ENCODE peak calls at places on chromosomes 1 and 21, in ten cellular contexts. J, K, W, D, U, N, Z, I, T and L are unnamed samples.

GRCh38 chr1:156414440-156415064 is 45.5 kb downstream of the RHBG start:
- DNase-seq in J (no peak), K (no peak), W (no peak), D (no peak), U (no peak), N (no peak), Z (no peak), I (no peak), T (no peak), L (no peak)

GRCh38 chr1:38153426-38154088 is 107.0 kb upstream of the POU3F1 start:
- DNase-seq in J (no peak), K (no peak), W (no peak), D (no peak), U (no peak), N (no peak), Z (no peak), I (no peak), T (no peak), L (no peak)

GRCh38 chr1:205678286-205679111 is 1.8 kb downstream of the SLC45A3 start:
- DNase-seq in J (no peak), K (peak), W (no peak), D (no peak), U (peak), N (peak), Z (no peak), I (no peak), T (no peak), L (no peak)

GRCh38 chr1:192826791-192827477 is 18.1 kb downstream of the RGS2 start:
- DNase-seq in J (peak), K (no peak), W (no peak), D (peak), U (no peak), N (peak), Z (no peak), I (no peak), T (no peak), L (no peak)

GRCh38 chr1:158652721-158653334 is 33.7 kb downstream of the SPTA1 start:
- DNase-seq in J (no peak), K (no peak), W (no peak), D (no peak), U (no peak), N (no peak), Z (no peak), I (no peak), T (no peak), L (no peak)

GRCh38 chr1:34668063-34668462 is 86.8 kb upstream of the GJB5 start:
- DNase-seq in J (no peak), K (no peak), W (no peak), D (no peak), U (no peak), N (no peak), Z (no peak), I (no peak), T (no peak), L (no peak)

GRCh38 chr1:116737020-116737854 is 17.0 kb upstream of the CD2 start:
- DNase-seq in J (peak), K (peak), W (no peak), D (peak), U (peak), N (peak), Z (peak), I (peak), T (peak), L (no peak)

GRCh38 chr1:228162286-228163003 is 3.2 kb upstream of the IBA57 start:
- DNase-seq in J (no peak), K (no peak), W (peak), D (no peak), U (no peak), N (no peak), Z (no peak), I (no peak), T (no peak), L (no peak)

GRCh38 chr1:198387587-198387986 is 152.9 kb downstream of the ATP6V1G3 start:
- DNase-seq in J (no peak), K (no peak), W (no peak), D (no peak), U (no peak), N (peak), Z (no peak), I (no peak), T (no peak), L (no peak)

GRCh38 chr1:198893141-198893540 is 254.3 kb downstream of the PTPRC start:
- DNase-seq in J (no peak), K (no peak), W (no peak), D (no peak), U (no peak), N (no peak), Z (no peak), I (no peak), T (no peak), L (no peak)

GRCh38 chr1:30327370-30328099 is 395.9 kb downstream of the MATN1 start:
- DNase-seq in J (no peak), K (no peak), W (no peak), D (no peak), U (no peak), N (no peak), Z (no peak), I (no peak), T (no peak), L (no peak)

GRCh38 chr1:39876136-39876535 is 7.2 kb downstream of the TRIT1 start:
- DNase-seq in J (no peak), K (no peak), W (no peak), D (no peak), U (no peak), N (no peak), Z (no peak), I (no peak), T (no peak), L (no peak)

GRCh38 chr1:206660136-206660535 is 24.6 kb upstream of the MAPKAPK2 start:
- DNase-seq in J (no peak), K (no peak), W (no peak), D (no peak), U (no peak), N (no peak), Z (no peak), I (no peak), T (no peak), L (no peak)

GRCh38 chr1:113928129-113928949 is 785 bp upstream of the HIPK1 start:
- DNase-seq in J (no peak), K (no peak), W (no peak), D (no peak), U (no peak), N (no peak), Z (no peak), I (no peak), T (no peak), L (no peak)

GRCh38 chr1:79042117-79042516 is 35.6 kb upstream of the ADGRL4 start:
- DNase-seq in J (peak), K (no peak), W (no peak), D (peak), U (no peak), N (no peak), Z (no peak), I (peak), T (no peak), L (no peak)

GRCh38 chr1:78843111-78843908 is 163.2 kb downstream of the ADGRL4 start:
- DNase-seq in J (no peak), K (no peak), W (no peak), D (peak), U (no peak), N (peak), Z (no peak), I (no peak), T (no peak), L (no peak)

GRCh38 chr1:2791027-2791760 is 10.3 kb downstream of the TTC34 start:
- DNase-seq in J (no peak), K (no peak), W (no peak), D (no peak), U (no peak), N (no peak), Z (no peak), I (no peak), T (no peak), L (no peak)

GRCh38 chr1:37940299-37940947 is 6.4 kb downstream of the INPP5B start:
- DNase-seq in J (no peak), K (no peak), W (peak), D (no peak), U (peak), N (no peak), Z (no peak), I (no peak), T (peak), L (no peak)

GRCh38 chr1:237386362-237387143 is 344.6 kb downstream of the RYR2 start:
- DNase-seq in J (no peak), K (no peak), W (no peak), D (no peak), U (no peak), N (no peak), Z (no peak), I (no peak), T (no peak), L (no peak)

GRCh38 chr1:17826165-17826488 is 71.0 kb downstream of the ACTL8 start:
- DNase-seq in J (no peak), K (peak), W (peak), D (no peak), U (peak), N (peak), Z (peak), I (no peak), T (no peak), L (peak)

GRCh38 chr1:85330711-85331290 is 54.4 kb upstream of the BCL10 start:
- DNase-seq in J (no peak), K (peak), W (no peak), D (peak), U (no peak), N (peak), Z (no peak), I (peak), T (peak), L (no peak)

GRCh38 chr1:35220976-35221375 is 28.0 kb upstream of the SFPQ start:
- DNase-seq in J (no peak), K (no peak), W (no peak), D (no peak), U (no peak), N (peak), Z (no peak), I (no peak), T (no peak), L (no peak)

GRCh38 chr1:20390589-20391331 is 95.2 kb downstream of the CAMK2N1 start:
- DNase-seq in J (peak), K (no peak), W (no peak), D (no peak), U (no peak), N (no peak), Z (no peak), I (no peak), T (no peak), L (no peak)

GRCh38 chr1:7253988-7254587 is 468.8 kb downstream of the CAMTA1 start:
- DNase-seq in J (no peak), K (no peak), W (no peak), D (no peak), U (peak), N (no peak), Z (no peak), I (no peak), T (no peak), L (no peak)

GRCh38 chr1:103058393-103058792 is 49.9 kb downstream of the COL11A1 start:
- DNase-seq in J (no peak), K (no peak), W (no peak), D (no peak), U (no peak), N (no peak), Z (no peak), I (no peak), T (no peak), L (no peak)

GRCh38 chr1:6003568-6004411 is 11.6 kb upstream of the NPHP4 start:
- DNase-seq in J (no peak), K (no peak), W (peak), D (no peak), U (no peak), N (no peak), Z (peak), I (no peak), T (no peak), L (no peak)

GRCh38 chr1:85274969-85275453 is 1.4 kb downstream of the BCL10 start:
- DNase-seq in J (peak), K (no peak), W (no peak), D (peak), U (peak), N (peak), Z (no peak), I (no peak), T (no peak), L (no peak)

GRCh38 chr1:54750596-54750995 is 13.7 kb downstream of the PARS2 start:
- DNase-seq in J (no peak), K (no peak), W (no peak), D (no peak), U (no peak), N (no peak), Z (no peak), I (no peak), T (no peak), L (no peak)

GRCh38 chr1:150972417-150972940 is 2.2 kb downstream of the CERS2 start:
- DNase-seq in J (no peak), K (no peak), W (no peak), D (no peak), U (no peak), N (no peak), Z (no peak), I (no peak), T (no peak), L (no peak)
- TF ChIP-seq CTCF in J (no peak), K (no peak), W (no peak), D (no peak), U (no peak), N (no peak), Z (no peak), I (no peak), T (no peak), L (no peak)

GRCh38 chr1:16631248-16632043 is 18.1 kb upstream of the NBPF1 start:
- DNase-seq in J (no peak), K (peak), W (peak), D (no peak), U (peak), N (no peak), Z (peak), I (no peak), T (peak), L (peak)

GRCh38 chr1:16621300-16621658 is 7.9 kb upstream of the NBPF1 start:
- DNase-seq in J (no peak), K (no peak), W (no peak), D (no peak), U (no peak), N (no peak), Z (no peak), I (no peak), T (no peak), L (peak)

GRCh38 chr1:16628361-16629111 is 15.2 kb upstream of the NBPF1 start:
- DNase-seq in J (no peak), K (peak), W (peak), D (no peak), U (peak), N (no peak), Z (no peak), I (no peak), T (peak), L (peak)

GRCh38 chr1:16630661-16631247 is 17.4 kb upstream of the NBPF1 start:
- DNase-seq in J (no peak), K (peak), W (peak), D (no peak), U (peak), N (no peak), Z (peak), I (no peak), T (peak), L (no peak)

DNA sequence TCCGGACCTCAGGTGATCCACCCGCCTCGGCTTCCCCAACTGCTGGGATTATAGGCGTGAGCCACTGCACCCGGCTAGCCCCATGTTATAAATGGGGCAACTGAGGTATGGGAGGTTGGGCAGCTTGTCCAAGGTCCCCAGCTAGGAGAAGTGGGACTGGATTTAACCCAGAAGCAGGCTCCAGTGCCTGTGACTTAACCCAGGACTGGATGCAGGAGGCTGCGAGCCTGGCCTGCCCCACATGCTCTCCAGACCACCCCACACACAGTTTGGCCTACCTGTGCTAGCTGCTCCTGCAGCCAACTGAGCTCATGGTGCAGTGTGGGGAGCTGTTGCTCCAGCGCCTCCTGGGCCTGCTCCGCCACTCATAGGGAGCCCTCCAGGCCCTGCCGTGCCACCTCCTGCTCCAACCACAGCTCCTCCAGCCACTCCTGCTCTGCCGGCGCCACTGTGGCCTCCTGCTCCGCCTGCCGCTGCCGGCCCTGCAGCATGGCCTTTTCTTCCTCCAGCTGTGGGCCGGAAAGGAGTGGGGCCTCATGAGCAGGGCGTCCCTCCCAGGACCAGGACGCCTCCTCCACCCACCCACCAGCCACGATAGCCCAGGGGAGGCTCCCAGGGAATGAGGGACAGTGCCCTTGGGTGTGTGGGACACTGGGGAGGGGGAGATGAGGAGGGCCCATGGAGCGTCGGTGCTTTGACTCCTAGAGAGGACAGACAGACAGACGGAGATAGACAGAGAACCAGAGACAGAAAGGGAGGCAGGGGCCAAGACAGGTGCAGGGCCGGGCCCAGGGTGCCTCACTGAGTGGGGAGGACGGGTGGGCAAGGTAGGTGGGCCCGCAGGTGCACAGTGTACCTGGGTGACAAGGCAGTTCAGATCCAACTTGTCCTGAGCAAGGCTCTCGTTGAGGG is 12.4 kb upstream of the NBPF1 start:
- DNase-seq in J (no peak), K (peak), W (peak), D (no peak), U (no peak), N (no peak), Z (no peak), I (no peak), T (peak), L (peak)
- TF ChIP-seq CTCF in J (no peak), K (no peak), W (no peak), D (no peak), U (no peak), N (no peak), Z (no peak), I (no peak), T (no peak), L (no peak)

DNA sequence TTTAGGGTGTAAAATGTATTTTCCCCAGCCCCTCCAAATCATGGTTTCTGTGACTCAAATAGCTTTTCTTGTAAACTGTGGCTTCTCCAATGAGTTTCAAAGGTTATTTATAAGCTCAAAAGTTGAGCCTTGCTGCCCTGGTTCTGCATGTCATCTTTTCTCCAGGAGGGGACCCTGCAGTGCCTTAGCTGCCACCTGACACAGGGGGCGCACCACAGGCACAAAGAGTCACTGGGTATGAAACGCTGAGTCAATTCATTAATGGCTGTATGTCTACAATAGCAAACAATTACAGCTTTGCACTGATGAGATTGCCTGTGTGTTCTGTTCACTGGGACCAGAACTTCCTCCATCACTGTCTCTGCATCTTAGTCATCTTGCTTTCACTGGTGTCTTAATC is 100.8 kb downstream of the PCP4 start:
- DNase-seq in J (no peak), K (no peak), W (no peak), D (no peak), U (no peak), N (no peak), Z (no peak), I (no peak), T (no peak), L (no peak)
- TF ChIP-seq CTCF in J (no peak), K (no peak), W (no peak), D (no peak), U (no peak), N (no peak), Z (no peak), I (no peak), T (no peak), L (no peak)

DNA sequence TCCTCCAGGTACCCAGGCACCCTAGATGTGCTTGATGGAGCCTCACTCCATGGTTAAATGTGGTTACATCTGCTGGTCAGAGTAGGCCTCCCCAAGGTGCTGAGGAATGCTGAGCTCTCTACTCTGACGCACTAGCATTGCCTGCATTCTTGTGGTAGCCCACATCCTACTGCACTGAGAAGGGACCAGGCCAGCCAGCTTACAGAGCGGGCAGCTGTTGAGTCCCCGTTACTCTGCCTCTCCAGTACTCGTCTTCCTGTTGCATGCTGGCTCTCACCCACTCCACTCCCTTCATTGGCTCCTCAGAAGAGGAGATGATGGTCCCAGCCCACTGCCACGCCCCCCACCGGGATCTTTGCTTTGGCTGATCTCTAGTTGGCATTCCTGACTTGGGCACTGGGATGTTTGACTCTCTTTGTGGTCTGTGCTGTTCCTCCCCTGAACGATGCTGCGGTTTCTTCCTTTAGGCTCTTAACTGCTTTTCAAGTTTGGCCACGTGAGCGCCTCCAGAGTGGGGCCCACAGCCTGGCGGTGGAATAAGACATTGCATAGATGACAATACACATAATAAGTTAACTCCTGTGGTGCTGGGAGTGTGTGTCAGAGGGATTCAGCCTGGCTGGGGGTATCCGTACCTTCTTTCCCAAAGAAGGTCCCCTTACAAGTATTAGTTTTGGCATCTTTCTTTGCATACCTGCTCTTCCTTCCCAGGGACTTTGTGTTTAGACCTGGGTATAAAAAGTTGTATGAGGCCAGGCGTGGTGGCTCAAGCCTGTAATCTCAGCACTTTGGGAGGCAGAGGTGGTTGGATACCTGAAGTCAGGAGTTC is 18.6 kb downstream of the AZIN2 start:
- DNase-seq in J (peak), K (no peak), W (peak), D (peak), U (no peak), N (peak), Z (no peak), I (peak), T (no peak), L (no peak)
- TF ChIP-seq CTCF in J (peak), K (no peak), W (peak), D (peak), U (no peak), N (peak), Z (no peak), I (peak), T (no peak), L (no peak)

GRCh38 chr1:31683997-31684396 is 19.8 kb downstream of the COL16A1 start:
- DNase-seq in J (no peak), K (no peak), W (no peak), D (no peak), U (peak), N (no peak), Z (no peak), I (no peak), T (no peak), L (no peak)
- TF ChIP-seq CTCF in J (peak), K (peak), W (peak), D (peak), U (peak), N (peak), Z (peak), I (peak), T (no peak), L (no peak)